ENCODE peak calls at places on chromosomes 2 and 18, in five cellular contexts. One of them, this sample, is unnamed. For H3K4me1, the result is how much of the 10 kb centered on the place peaks cover.

GRCh38 chr2:241895732-241896641 is 26.5 kb downstream of the RTP5 start:
- DNase-seq in H9: peak
- DNase-seq in trophoblast cell: peak
- DNase-seq in neuronal stem cell: no peak
- DNase-seq in H1: no peak
- DNase-seq in this sample: peak

GRCh38 chr2:19875280-19875679 is 26.5 kb downstream of the TTC32 start:
- DNase-seq in H1: no peak
- DNase-seq in trophoblast cell: no peak
- DNase-seq in neuronal stem cell: no peak
- DNase-seq in H9: no peak
- DNase-seq in this sample: no peak

GRCh38 chr2:144481666-144482065 is 38.3 kb downstream of the ZEB2 start:
- DNase-seq in H9: no peak
- DNase-seq in trophoblast cell: peak
- DNase-seq in H1: no peak
- DNase-seq in neuronal stem cell: no peak
- DNase-seq in this sample: no peak

GRCh38 chr2:71711470-71711857 is 258.1 kb downstream of the DYSF start:
- DNase-seq in neuronal stem cell: no peak
- DNase-seq in H1: no peak
- DNase-seq in H9: no peak
- DNase-seq in trophoblast cell: no peak
- DNase-seq in this sample: no peak

GRCh38 chr18:47964086-47964485 is 33.6 kb upstream of the SMAD2 start:
- DNase-seq in H1: no peak
- DNase-seq in neuronal stem cell: no peak
- DNase-seq in trophoblast cell: no peak
- DNase-seq in H9: no peak
- DNase-seq in this sample: no peak

GRCh38 chr18:2104620-2105462 is 466.5 kb downstream of the METTL4 start:
- DNase-seq in H9: peak
- DNase-seq in H1: no peak
- DNase-seq in trophoblast cell: peak
- DNase-seq in neuronal stem cell: peak
- DNase-seq in this sample: peak

GRCh38 chr2:152054593-152054992 is 44.3 kb downstream of the CACNB4 start:
- DNase-seq in H1: no peak
- DNase-seq in neuronal stem cell: no peak
- DNase-seq in trophoblast cell: peak
- DNase-seq in H9: no peak
- DNase-seq in this sample: peak

GRCh38 chr2:174492963-174493431 is 6.2 kb upstream of the GPR155 start:
- DNase-seq in H9: no peak
- DNase-seq in H1: no peak
- DNase-seq in trophoblast cell: no peak
- DNase-seq in neuronal stem cell: no peak
- DNase-seq in this sample: no peak

DNA sequence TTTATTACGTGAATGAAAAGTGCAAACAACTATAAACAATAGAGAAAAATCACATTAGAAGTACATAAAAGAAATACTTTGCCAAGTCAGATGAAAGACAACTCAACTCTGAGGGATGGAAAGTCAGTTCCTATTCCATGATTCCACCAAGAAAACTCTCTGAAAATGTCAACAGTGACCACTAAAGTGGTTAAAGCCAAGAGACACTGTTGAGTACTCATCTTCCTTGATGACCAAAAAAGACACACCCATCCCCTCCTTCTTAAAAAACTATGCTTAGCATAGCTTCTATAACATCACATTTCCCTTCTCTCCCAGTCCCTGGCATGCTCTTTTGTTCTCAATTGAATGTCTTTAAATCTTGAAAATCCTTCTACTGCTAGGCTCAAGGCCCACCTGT is 160.0 kb downstream of the TCF4 start:
- DNase-seq in neuronal stem cell: no peak
- DNase-seq in H9: no peak
- DNase-seq in trophoblast cell: no peak
- DNase-seq in H1: no peak
- DNase-seq in this sample: no peak
- H3K4me1 ChIP-seq in neuronal stem cell: under half
- H3K4me1 ChIP-seq in H9: under half
- H3K4me1 ChIP-seq in trophoblast cell: under half
- H3K4me1 ChIP-seq in H1: under half
- H3K4me1 ChIP-seq in this sample: under half

DNA sequence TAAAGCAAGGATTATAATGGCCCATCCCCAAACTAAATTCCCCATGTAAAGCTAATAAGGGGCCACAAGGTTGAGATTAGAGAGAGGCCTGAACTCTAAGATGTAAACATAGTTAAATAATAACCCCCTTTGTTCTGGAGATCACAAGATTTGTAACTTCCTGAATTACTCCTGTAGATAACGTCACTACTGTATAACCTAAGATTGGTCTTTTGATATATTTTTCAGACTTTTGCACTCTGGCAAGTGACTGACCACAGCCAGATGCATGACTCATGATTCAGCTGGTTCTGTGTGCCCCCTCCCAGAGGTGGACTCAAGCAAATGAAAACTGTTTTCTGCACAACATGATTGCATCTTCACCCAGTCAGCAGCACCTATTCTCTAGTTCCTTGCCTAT is 686.0 kb upstream of the DDX18 start:
- DNase-seq in H9: no peak
- DNase-seq in H1: no peak
- DNase-seq in trophoblast cell: no peak
- DNase-seq in neuronal stem cell: no peak
- DNase-seq in this sample: peak
- H2BK12ac ChIP-seq in H9: no peak
- H2BK12ac ChIP-seq in H1: no peak
- H2BK12ac ChIP-seq in trophoblast cell: no peak
- H2BK12ac ChIP-seq in neuronal stem cell: no peak
- H2BK12ac ChIP-seq in this sample: no peak

GRCh38 chr2:128813352-128814034 is 494.8 kb upstream of the HS6ST1 start:
- DNase-seq in neuronal stem cell: no peak
- DNase-seq in H9: no peak
- DNase-seq in H1: no peak
- DNase-seq in trophoblast cell: no peak
- DNase-seq in this sample: no peak

GRCh38 chr2:128819092-128819491 is 500.4 kb upstream of the HS6ST1 start:
- DNase-seq in trophoblast cell: no peak
- DNase-seq in H9: no peak
- DNase-seq in H1: no peak
- DNase-seq in neuronal stem cell: no peak
- DNase-seq in this sample: no peak

GRCh38 chr2:128821010-128821409 is 502.3 kb upstream of the HS6ST1 start:
- DNase-seq in trophoblast cell: no peak
- DNase-seq in H9: no peak
- DNase-seq in H1: no peak
- DNase-seq in neuronal stem cell: no peak
- DNase-seq in this sample: no peak

GRCh38 chr2:128820427-128820826 is 501.8 kb upstream of the HS6ST1 start:
- DNase-seq in H9: no peak
- DNase-seq in H1: no peak
- DNase-seq in trophoblast cell: no peak
- DNase-seq in neuronal stem cell: no peak
- DNase-seq in this sample: no peak

GRCh38 chr2:128817171-128817570 is 498.5 kb upstream of the HS6ST1 start:
- DNase-seq in H9: peak
- DNase-seq in trophoblast cell: no peak
- DNase-seq in neuronal stem cell: no peak
- DNase-seq in H1: no peak
- DNase-seq in this sample: no peak
- H3K4me1 ChIP-seq in H9: under half
- H3K4me1 ChIP-seq in trophoblast cell: under half
- H3K4me1 ChIP-seq in neuronal stem cell: under half
- H3K4me1 ChIP-seq in H1: under half
- H3K4me1 ChIP-seq in this sample: under half

GRCh38 chr2:237574894-237575868 is 8.8 kb downstream of the PRLH start:
- DNase-seq in neuronal stem cell: no peak
- DNase-seq in trophoblast cell: peak
- DNase-seq in H1: no peak
- DNase-seq in H9: no peak
- DNase-seq in this sample: no peak
- H2BK12ac ChIP-seq in neuronal stem cell: no peak
- H2BK12ac ChIP-seq in trophoblast cell: peak
- H2BK12ac ChIP-seq in H1: no peak
- H2BK12ac ChIP-seq in H9: no peak
- H2BK12ac ChIP-seq in this sample: peak

DNA sequence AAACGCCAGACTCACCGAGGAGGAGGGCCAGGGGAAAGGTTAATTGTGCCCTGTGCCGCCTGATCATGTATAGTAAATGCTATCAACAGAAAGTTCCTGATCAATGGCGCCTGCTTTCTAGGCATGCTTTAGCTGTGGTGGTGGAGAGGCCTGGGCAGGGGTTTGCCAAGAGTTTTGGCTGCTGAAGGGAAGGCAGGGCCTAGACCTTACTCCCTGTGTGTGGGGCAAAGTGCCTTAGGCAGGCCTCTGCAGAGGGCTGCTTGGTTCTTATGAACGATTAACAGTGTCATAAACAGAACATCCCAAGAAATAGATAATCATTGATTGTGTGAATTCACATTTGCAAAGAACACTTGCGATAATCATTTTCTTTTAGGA is 6.3 kb downstream of the TSHZ1 start:
- DNase-seq in trophoblast cell: no peak
- DNase-seq in H1: no peak
- DNase-seq in neuronal stem cell: no peak
- DNase-seq in H9: no peak
- DNase-seq in this sample: no peak
- H3K4me1 ChIP-seq in trophoblast cell: under half
- H3K4me1 ChIP-seq in H1: under half
- H3K4me1 ChIP-seq in neuronal stem cell: under half
- H3K4me1 ChIP-seq in H9: under half
- H3K4me1 ChIP-seq in this sample: under half